ENCODE peak calls at places on chromosomes 16 and 17, in seven cellular contexts. B, D, W, T, S, E and G are unnamed samples. For H3K9me3, the result is how much of the 10 kb centered on the place peaks cover.

GRCh38 chr17:3763777-3764170 is 37.2 kb downstream of the ITGAE start:
- DNase-seq in B (no peak), D (no peak), W (no peak), T (no peak), S (no peak), E (no peak), G (no peak)

GRCh38 chr16:85220125-85220839 is 108.0 kb upstream of the CIBAR2 start:
- DNase-seq in B (no peak), D (no peak), W (peak), T (peak), S (no peak), E (peak), G (no peak)

GRCh38 chr17:45149037-45149668 is 878 bp downstream of the HEXIM1 start:
- DNase-seq in B (peak), D (peak), W (peak), T (peak), S (peak), E (peak), G (no peak)

GRCh38 chr17:13599168-13599577 is 2.6 kb downstream of the HS3ST3A1 start:
- DNase-seq in B (no peak), D (no peak), W (no peak), T (no peak), S (no peak), E (no peak), G (no peak)

GRCh38 chr17:81652901-81653771 is 3.2 kb downstream of the PDE6G start:
- DNase-seq in B (no peak), D (no peak), W (no peak), T (no peak), S (no peak), E (no peak), G (no peak)

GRCh38 chr17:76586741-76587487 is 1.3 kb upstream of the ST6GALNAC2 start:
- DNase-seq in B (no peak), D (no peak), W (peak), T (no peak), S (no peak), E (no peak), G (no peak)

GRCh38 chr17:10623786-10624338 is 33.2 kb downstream of the MYH3 start:
- DNase-seq in B (no peak), D (no peak), W (no peak), T (no peak), S (no peak), E (no peak), G (no peak)

GRCh38 chr16:55033225-55034156 is 102.8 kb downstream of the IRX5 start:
- DNase-seq in B (no peak), D (no peak), W (no peak), T (no peak), S (no peak), E (no peak), G (no peak)

GRCh38 chr16:72247821-72248253 is 75.9 kb upstream of the PMFBP1 start:
- DNase-seq in B (no peak), D (no peak), W (no peak), T (no peak), S (no peak), E (peak), G (no peak)

GRCh38 chr17:76612977-76613851 is 27.6 kb upstream of the ST6GALNAC2 start:
- DNase-seq in B (peak), D (no peak), W (no peak), T (no peak), S (no peak), E (no peak), G (peak)

GRCh38 chr17:76527430-76528111 is 9.9 kb downstream of the CYGB start:
- DNase-seq in B (peak), D (peak), W (no peak), T (no peak), S (no peak), E (peak), G (no peak)

GRCh38 chr17:27608330-27609230 is 22.4 kb upstream of the LGALS9 start:
- DNase-seq in B (no peak), D (no peak), W (no peak), T (no peak), S (peak), E (peak), G (no peak)

GRCh38 chr17:55219939-55220338 is 44.8 kb upstream of the HLF start:
- DNase-seq in B (no peak), D (no peak), W (no peak), T (no peak), S (no peak), E (no peak), G (no peak)

GRCh38 chr16:10957771-10958486 is 13.6 kb downstream of the CLEC16A start:
- DNase-seq in B (no peak), D (no peak), W (no peak), T (peak), S (no peak), E (peak), G (no peak)

GRCh38 chr16:3020604-3021448 is 658 bp downstream of the TNFRSF12A start:
- DNase-seq in B (peak), D (peak), W (peak), T (peak), S (peak), E (peak), G (no peak)

GRCh38 chr17:36546418-36547093 is 1.8 kb downstream of the GGNBP2 start:
- DNase-seq in B (peak), D (no peak), W (no peak), T (peak), S (no peak), E (no peak), G (no peak)

GRCh38 chr16:4345439-4346204 is 5.5 kb downstream of the PAM16 start:
- DNase-seq in B (no peak), D (no peak), W (no peak), T (no peak), S (no peak), E (no peak), G (no peak)

GRCh38 chr17:69227536-69227935 is 1.1 kb downstream of the ABCA10 start:
- DNase-seq in B (no peak), D (no peak), W (no peak), T (no peak), S (no peak), E (no peak), G (no peak)

GRCh38 chr17:82301916-82302497 is 15.4 kb downstream of the CD7 start:
- DNase-seq in B (no peak), D (no peak), W (no peak), T (no peak), S (no peak), E (no peak), G (no peak)

GRCh38 chr17:50173335-50173941 is 7.6 kb downstream of the SGCA start:
- DNase-seq in B (no peak), D (peak), W (no peak), T (no peak), S (no peak), E (no peak), G (no peak)

GRCh38 chr17:37598145-37598544 is 11.1 kb downstream of the SYNRG start:
- DNase-seq in B (no peak), D (no peak), W (no peak), T (no peak), S (no peak), E (no peak), G (no peak)

GRCh38 chr17:63358111-63358839 is 87.8 kb downstream of the CYB561 start:
- DNase-seq in B (no peak), D (no peak), W (no peak), T (peak), S (no peak), E (no peak), G (no peak)

GRCh38 chr17:50892101-50892776 is 26.1 kb upstream of the TOB1 start:
- DNase-seq in B (no peak), D (no peak), W (no peak), T (no peak), S (no peak), E (peak), G (no peak)

GRCh38 chr17:51807460-51807859 is 351.1 kb downstream of the CA10 start:
- DNase-seq in B (no peak), D (no peak), W (no peak), T (no peak), S (no peak), E (no peak), G (no peak)

GRCh38 chr16:27315333-27316037 is 1.7 kb downstream of the IL4R start:
- DNase-seq in B (no peak), D (no peak), W (peak), T (no peak), S (peak), E (peak), G (no peak)

GRCh38 chr16:23357761-23358290 is 55.7 kb downstream of the SCNN1B start:
- DNase-seq in B (no peak), D (no peak), W (no peak), T (no peak), S (no peak), E (no peak), G (no peak)

GRCh38 chr16:5633845-5634440 is 536.3 kb upstream of the EEF2KMT start:
- DNase-seq in B (peak), D (no peak), W (no peak), T (peak), S (peak), E (peak), G (peak)

GRCh38 chr17:3685174-3685812 is 10.7 kb downstream of the P2RX5 start:
- DNase-seq in B (peak), D (no peak), W (no peak), T (no peak), S (no peak), E (no peak), G (no peak)

DNA sequence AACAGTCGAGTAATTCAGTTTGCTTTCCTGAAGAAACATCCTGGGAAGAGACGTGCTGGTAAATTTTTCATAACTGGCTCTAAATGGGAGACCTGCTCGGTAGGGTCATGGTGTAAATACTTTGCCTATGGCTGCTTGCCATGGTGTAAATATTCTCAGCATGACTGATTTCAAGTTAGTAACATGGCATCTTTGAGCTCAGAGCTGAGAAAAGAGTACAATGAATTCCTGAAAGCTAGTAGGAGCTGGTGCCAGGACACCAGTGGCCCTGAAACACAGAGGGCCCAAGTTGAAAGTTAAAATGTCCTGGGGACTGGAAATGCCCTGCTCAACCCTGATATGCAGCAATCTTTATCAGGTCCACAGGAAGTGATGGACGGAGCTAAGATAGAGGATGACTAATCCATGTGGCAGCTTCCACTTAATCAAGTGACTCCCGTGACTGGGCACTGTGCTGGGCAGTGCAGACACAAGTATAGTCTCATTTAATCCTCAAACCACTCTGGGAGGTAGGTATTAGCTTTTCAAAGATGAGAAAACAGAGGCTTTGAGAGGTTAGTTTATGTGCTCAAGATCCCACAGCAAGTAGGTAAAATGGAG is 130.1 kb upstream of the ADAMTS18 start:
- DNase-seq in B (no peak), D (no peak), W (no peak), T (no peak), S (no peak), E (no peak), G (no peak)
- H3K27ac ChIP-seq in B (no peak), D (no peak), W (no peak), T (no peak), S (no peak), E (no peak), G (no peak)

DNA sequence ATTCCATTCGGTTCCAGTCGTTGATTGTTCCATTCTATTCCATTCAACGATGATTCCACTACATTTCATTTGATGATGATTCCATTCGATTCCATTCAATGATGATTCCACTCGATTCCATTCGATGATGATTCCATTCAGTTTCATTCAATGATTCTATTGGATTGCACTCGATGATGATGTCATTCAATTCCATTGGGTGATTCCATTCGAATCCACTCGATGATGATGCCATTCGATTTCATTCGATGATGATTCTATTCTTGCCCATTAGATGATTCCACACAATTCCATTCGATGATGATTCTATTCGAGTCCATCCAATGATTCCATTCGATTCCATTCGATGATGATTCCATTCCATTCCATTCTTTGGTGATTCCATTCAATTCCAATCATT is 1283.7 kb downstream of the TP53TG3F start:
- DNase-seq in B (no peak), D (no peak), W (no peak), T (no peak), S (no peak), E (no peak), G (no peak)
- H3K9me3 ChIP-seq in B (half or more), D (under half), W (under half), T (half or more), S (under half), E (under half), G (under half)

DNA sequence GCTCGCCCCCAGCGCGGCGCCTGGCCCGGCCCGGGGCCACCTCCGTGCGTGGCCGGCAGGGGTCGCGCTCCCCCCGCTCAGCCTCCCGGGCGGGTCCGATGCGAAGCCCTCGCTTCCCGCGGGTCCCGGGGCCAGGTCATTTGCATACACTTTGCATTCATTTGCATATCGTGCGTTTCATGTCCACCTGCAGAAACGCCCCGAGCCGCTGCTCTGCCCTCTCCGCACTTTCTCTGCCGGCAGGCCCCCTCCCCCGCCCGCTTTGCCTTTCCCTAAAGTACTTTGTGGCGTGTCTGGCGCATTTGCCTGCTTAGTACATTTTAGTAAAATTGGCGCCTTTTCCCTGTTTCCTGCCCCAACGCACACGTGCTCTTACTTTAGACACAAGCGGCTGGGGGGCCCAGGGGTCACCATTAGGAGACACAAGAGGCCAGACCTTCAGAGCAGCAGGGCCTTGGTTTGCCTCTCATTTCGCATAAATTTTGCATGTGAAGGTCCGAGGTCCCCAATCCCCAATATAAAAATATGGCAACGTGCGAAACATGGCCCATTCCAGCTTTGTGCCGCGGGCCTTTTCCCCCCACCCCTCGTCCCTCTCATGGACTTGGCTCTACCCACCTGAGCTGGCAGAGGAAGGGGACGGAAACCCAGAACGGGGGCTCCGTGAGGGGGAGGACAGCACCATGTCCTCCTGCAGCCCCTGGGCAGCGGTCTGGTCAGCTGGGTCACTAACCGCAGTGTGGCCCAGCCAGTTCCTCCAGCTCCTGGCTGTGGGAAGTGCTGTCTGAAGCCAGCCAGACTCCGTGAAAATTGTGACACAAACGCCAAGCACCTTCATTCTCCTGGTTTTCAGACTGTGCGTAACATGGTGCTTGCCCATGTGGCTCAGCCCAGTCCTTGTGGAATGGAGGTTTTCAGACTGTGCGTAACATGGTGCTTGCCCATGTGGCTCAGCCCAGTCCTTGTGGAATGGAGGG is 34.8 kb downstream of the CBFA2T3 start:
- DNase-seq in B (peak), D (no peak), W (no peak), T (peak), S (peak), E (no peak), G (no peak)
- H3K27ac ChIP-seq in B (no peak), D (no peak), W (no peak), T (no peak), S (peak), E (no peak), G (no peak)

GRCh38 chr16:77300232-77300631 is 101.0 kb downstream of the SYCE1L start:
- DNase-seq in B (no peak), D (no peak), W (no peak), T (no peak), S (no peak), E (peak), G (no peak)

GRCh38 chr16:77299395-77299794 is 100.2 kb downstream of the SYCE1L start:
- DNase-seq in B (peak), D (no peak), W (no peak), T (no peak), S (no peak), E (no peak), G (no peak)

GRCh38 chr16:77298638-77299360 is 99.6 kb downstream of the SYCE1L start:
- DNase-seq in B (no peak), D (no peak), W (no peak), T (no peak), S (peak), E (peak), G (no peak)

GRCh38 chr16:77297996-77298637 is 98.9 kb downstream of the SYCE1L start:
- DNase-seq in B (no peak), D (no peak), W (no peak), T (no peak), S (no peak), E (peak), G (no peak)

GRCh38 chr16:77295896-77296295 is 96.7 kb downstream of the SYCE1L start:
- DNase-seq in B (no peak), D (no peak), W (no peak), T (no peak), S (no peak), E (peak), G (no peak)
- H3K9me3 ChIP-seq in B (under half), D (under half), W (under half), T (under half), S (under half), E (under half), G (under half)

GRCh38 chr16:66278604-66279262 is 87.8 kb upstream of the CDH5 start:
- DNase-seq in B (no peak), D (no peak), W (no peak), T (no peak), S (no peak), E (peak), G (no peak)
- H3K27ac ChIP-seq in B (no peak), D (no peak), W (no peak), T (no peak), S (no peak), E (peak), G (no peak)